ENCODE peak calls at places on chromosomes 5 and 9, in seven cellular contexts. C is aorta, M is hepatocyte, R is heart right ventricle, N is OCI-LY7, U is PC-3, Q is colonic mucosa. D is an unnamed sample.

GRCh38 chr5:442335-443238 is at the start of gene EXOC3:
- DNase-seq in C (peak; percentile 82), M (peak; percentile 91), R (peak; percentile 63), N (peak; percentile 86), U (peak; percentile 76), Q (peak; percentile 82), D (peak; percentile 70)

GRCh38 chr5:78574157-78574673 is 74.4 kb downstream of the LHFPL2 start:
- DNase-seq in C (no peak), M (no peak), R (no peak), N (peak; percentile 42), U (no peak), Q (no peak), D (no peak)

GRCh38 chr9:33131505-33132248 is 35.5 kb downstream of the B4GALT1 start:
- DNase-seq in C (no peak), M (no peak), R (no peak), N (no peak), U (no peak), Q (no peak), D (no peak)

GRCh38 chr9:6584881-6585597 is 60.5 kb downstream of the GLDC start:
- DNase-seq in C (no peak), M (peak; percentile 49), R (no peak), N (peak; percentile 65), U (peak; percentile 63), Q (no peak), D (no peak)

GRCh38 chr5:127400946-127401670 is 110.5 kb downstream of the MEGF10 start:
- DNase-seq in C (no peak), M (no peak), R (no peak), N (no peak), U (no peak), Q (no peak), D (no peak)

GRCh38 chr9:135480942-135481315 is 1.3 kb downstream of the PPP1R26 start:
- DNase-seq in C (no peak), M (no peak), R (no peak), N (no peak), U (no peak), Q (no peak), D (no peak)

GRCh38 chr9:131598121-131598520 is 52.8 kb downstream of the PRRT1B start:
- DNase-seq in C (peak; percentile 91), M (no peak), R (no peak), N (no peak), U (no peak), Q (no peak), D (no peak)

GRCh38 chr9:137301086-137301947 is 754 bp downstream of the NRARP start:
- DNase-seq in C (peak; percentile 51), M (peak; percentile 83), R (no peak), N (no peak), U (peak; percentile 64), Q (peak; percentile 32), D (no peak)

DNA sequence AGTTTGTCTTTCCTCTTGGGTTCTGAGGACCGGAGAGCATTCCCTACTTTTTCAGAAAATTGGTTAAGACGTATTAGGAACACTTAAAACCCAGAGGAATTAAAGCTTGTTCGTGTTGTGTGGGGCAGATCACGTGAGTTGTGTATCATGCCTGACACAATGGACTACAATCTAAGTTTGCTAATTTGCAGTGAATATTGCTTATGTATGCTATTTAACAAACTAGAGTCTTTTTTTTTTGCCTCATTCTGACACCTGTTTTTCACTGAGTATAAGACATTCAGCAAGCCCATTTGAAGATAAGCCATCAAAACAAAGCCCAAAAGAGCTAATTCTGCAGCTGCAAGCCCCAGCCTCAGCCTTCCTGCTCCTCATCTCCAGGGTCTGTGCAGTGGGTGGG is 73.5 kb downstream of the FGF1 start:
- DNase-seq in C (no peak), M (no peak), R (no peak), N (no peak), U (no peak), Q (no peak), D (no peak)
- H3K36me3 ChIP-seq in C (no peaks in the 10 kb centered on the region), M (no peaks in the 10 kb centered on the region), R (no peaks in the 10 kb centered on the region), N (no peaks in the 10 kb centered on the region), U (no peaks in the 10 kb centered on the region), Q (no peaks in the 10 kb centered on the region), D (no peaks in the 10 kb centered on the region)

GRCh38 chr5:84255318-84255717 is 129.4 kb downstream of the EDIL3 start:
- DNase-seq in C (no peak), M (peak; percentile 28), R (no peak), N (peak; percentile 10), U (peak; percentile 67), Q (no peak), D (no peak)
- H3K27ac ChIP-seq in C (no peak overlapping the region), M (no peak overlapping the region), R (no peak overlapping the region), N (no peak overlapping the region), U (no peak overlapping the region), Q (no peak overlapping the region), D (no peak overlapping the region)

DNA sequence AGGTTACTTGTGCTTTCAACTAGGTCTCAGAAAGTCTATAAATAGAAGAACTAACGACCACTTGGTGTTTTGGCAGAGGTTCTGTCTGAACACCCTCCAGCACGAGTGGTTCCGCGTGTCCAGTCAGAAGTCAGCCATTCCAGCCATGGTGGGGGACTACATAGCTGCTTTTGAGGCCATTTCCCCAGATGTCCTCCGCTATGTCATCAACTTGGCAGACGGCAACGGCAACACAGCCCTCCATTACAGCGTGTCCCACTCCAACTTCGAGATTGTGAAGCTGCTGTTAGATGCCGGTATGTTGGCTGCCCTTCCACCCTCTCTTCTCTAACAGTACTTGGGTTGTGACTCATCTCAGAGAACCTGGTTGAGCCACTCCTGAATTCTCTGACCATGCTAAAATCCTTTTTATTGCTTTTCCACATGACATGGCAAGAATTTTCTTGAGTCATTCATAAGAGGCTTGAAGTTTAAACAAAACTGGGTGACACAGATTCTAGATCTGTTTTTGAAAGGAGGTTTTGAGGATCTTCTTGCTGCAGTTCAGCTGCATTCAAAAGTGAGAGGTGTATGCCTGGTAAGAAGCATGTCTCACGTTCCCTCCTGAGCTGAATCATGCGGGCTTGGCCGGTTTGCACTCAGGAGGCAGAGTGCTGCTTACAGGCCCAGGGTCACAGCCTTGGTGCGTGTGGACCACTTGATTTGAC is 103.1 kb upstream of the DMRT1 start:
- DNase-seq in C (peak; percentile 81), M (peak; percentile 79), R (peak; percentile 76), N (no peak), U (peak; percentile 94), Q (no peak), D (no peak)
- H3K4me1 ChIP-seq in C (peaks cover 2% of the 10 kb centered on the region), M (peaks cover 23% of the 10 kb centered on the region), R (peaks cover 75% of the 10 kb centered on the region), N (no peaks in the 10 kb centered on the region), U (peaks cover 34% of the 10 kb centered on the region), Q (no peaks in the 10 kb centered on the region), D (peaks cover 20% of the 10 kb centered on the region)

DNA sequence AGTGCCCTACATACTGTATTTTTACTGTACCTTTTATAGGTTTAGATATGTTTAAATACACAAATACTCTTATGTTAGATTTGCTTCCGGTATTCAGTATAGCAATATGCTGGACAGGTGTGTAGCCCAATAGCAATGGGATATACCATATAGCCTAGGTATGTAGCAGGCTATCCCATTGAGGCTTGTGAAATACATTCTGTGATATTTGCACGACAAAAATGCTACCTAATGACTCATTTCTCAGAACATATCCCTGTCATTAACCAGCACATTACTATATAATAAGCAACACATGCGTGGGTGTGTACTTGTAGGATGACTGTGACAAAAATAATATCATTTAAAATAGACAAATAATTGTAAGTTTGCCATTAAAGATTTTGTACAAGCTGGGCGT is 208.8 kb downstream of the MRPS30 start:
- DNase-seq in C (no peak), M (no peak), R (no peak), N (no peak), U (peak; percentile 54), Q (no peak), D (no peak)
- H3K36me3 ChIP-seq in C (no peaks in the 10 kb centered on the region), M (no peaks in the 10 kb centered on the region), R (no peaks in the 10 kb centered on the region), N (no peaks in the 10 kb centered on the region), U (no peaks in the 10 kb centered on the region), Q (no peaks in the 10 kb centered on the region), D (no peaks in the 10 kb centered on the region)

GRCh38 chr5:65037845-65038815 is 269.4 kb downstream of the CWC27 start:
- DNase-seq in C (no peak), M (peak; percentile 50), R (peak; percentile 53), N (peak; percentile 47), U (peak; percentile 25), Q (peak; percentile 52), D (no peak)

GRCh38 chr5:65041296-65042158 is 272.8 kb downstream of the CWC27 start:
- DNase-seq in C (no peak), M (no peak), R (no peak), N (no peak), U (peak; percentile 46), Q (no peak), D (no peak)

GRCh38 chr5:65047948-65048690 is 279.4 kb downstream of the CWC27 start:
- DNase-seq in C (no peak), M (no peak), R (no peak), N (no peak), U (no peak), Q (no peak), D (no peak)

GRCh38 chr5:65047225-65047624 is 278.5 kb downstream of the CWC27 start:
- DNase-seq in C (no peak), M (no peak), R (no peak), N (no peak), U (no peak), Q (no peak), D (no peak)

DNA sequence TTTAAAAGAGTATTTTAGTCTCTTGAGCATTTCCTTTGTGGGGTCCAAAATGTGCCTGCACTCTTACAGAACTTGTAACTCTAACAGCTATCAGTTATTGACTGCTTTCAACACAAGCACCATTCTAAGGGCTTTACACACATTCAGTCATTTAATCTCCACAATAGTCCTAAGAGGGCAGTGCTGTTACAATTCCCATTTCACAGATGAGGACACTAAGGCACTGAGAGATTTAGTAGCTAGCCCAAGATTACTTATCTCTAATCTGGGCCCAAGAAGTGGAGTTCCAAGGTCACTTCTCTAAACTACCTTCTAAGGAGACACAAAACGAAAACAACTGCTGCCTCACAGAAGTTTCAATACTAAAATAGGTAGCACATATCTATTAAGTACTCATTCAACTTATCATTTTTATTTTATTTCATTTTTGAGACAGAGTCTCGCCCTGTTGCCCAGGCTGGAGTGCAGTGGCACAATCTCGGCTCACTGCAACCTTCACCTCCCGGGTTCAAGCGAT is 275.2 kb downstream of the CWC27 start:
- DNase-seq in C (no peak), M (no peak), R (no peak), N (peak; percentile 31), U (no peak), Q (no peak), D (no peak)
- H3K27ac ChIP-seq in C (no peak overlapping the region), M (no peak overlapping the region), R (no peak overlapping the region), N (no peak overlapping the region), U (no peak overlapping the region), Q (no peak overlapping the region), D (no peak overlapping the region)